ENCODE peak calls at places on chromosomes 11 and 22, in eight cellular contexts. One of them, this sample, is unnamed.

GRCh38 chr11:32334822-32335221 is 100.5 kb downstream of the WT1 start:
- DNase-seq in H54: peak; percentile 19
- DNase-seq in HL-60: no peak
- DNase-seq in stimulated activated CD4-positive, alpha-beta T cell treated with anti-CD3 and anti-CD28 coated beads, Interleukin-1b, Interleukin-23, amount 100 ng/mL, for 4 hours: peak; percentile 18
- DNase-seq in iris pigment epithelial cell: peak; percentile 15
- DNase-seq in heart right ventricle: no peak
- DNase-seq in non-pigmented ciliary epithelial cell: no peak
- DNase-seq in choroid plexus epithelial cell: no peak
- DNase-seq in this sample: no peak

GRCh38 chr11:70176940-70177689 is 26.0 kb upstream of the FADD start:
- DNase-seq in H54: peak; percentile 88
- DNase-seq in HL-60: peak; percentile 27
- DNase-seq in stimulated activated CD4-positive, alpha-beta T cell treated with anti-CD3 and anti-CD28 coated beads, Interleukin-1b, Interleukin-23, amount 100 ng/mL, for 4 hours: peak; percentile 39
- DNase-seq in iris pigment epithelial cell: peak; percentile 7
- DNase-seq in heart right ventricle: no peak
- DNase-seq in non-pigmented ciliary epithelial cell: no peak
- DNase-seq in choroid plexus epithelial cell: peak; percentile 8
- DNase-seq in this sample: no peak

GRCh38 chr11:61730222-61730994 is 22.0 kb upstream of the MYRF start:
- DNase-seq in H54: peak; percentile 67
- DNase-seq in HL-60: no peak
- DNase-seq in stimulated activated CD4-positive, alpha-beta T cell treated with anti-CD3 and anti-CD28 coated beads, Interleukin-1b, Interleukin-23, amount 100 ng/mL, for 4 hours: no peak
- DNase-seq in iris pigment epithelial cell: no peak
- DNase-seq in heart right ventricle: no peak
- DNase-seq in non-pigmented ciliary epithelial cell: no peak
- DNase-seq in choroid plexus epithelial cell: no peak
- DNase-seq in this sample: peak; percentile 95

GRCh38 chr11:91860661-91861060 is 364.0 kb upstream of the FAT3 start:
- DNase-seq in H54: no peak
- DNase-seq in HL-60: no peak
- DNase-seq in stimulated activated CD4-positive, alpha-beta T cell treated with anti-CD3 and anti-CD28 coated beads, Interleukin-1b, Interleukin-23, amount 100 ng/mL, for 4 hours: no peak
- DNase-seq in iris pigment epithelial cell: no peak
- DNase-seq in heart right ventricle: no peak
- DNase-seq in non-pigmented ciliary epithelial cell: no peak
- DNase-seq in choroid plexus epithelial cell: no peak
- DNase-seq in this sample: no peak

GRCh38 chr11:8315463-8315862 is 51.8 kb upstream of the LMO1 start:
- DNase-seq in H54: no peak
- DNase-seq in HL-60: no peak
- DNase-seq in stimulated activated CD4-positive, alpha-beta T cell treated with anti-CD3 and anti-CD28 coated beads, Interleukin-1b, Interleukin-23, amount 100 ng/mL, for 4 hours: no peak
- DNase-seq in iris pigment epithelial cell: no peak
- DNase-seq in heart right ventricle: no peak
- DNase-seq in non-pigmented ciliary epithelial cell: no peak
- DNase-seq in choroid plexus epithelial cell: no peak
- DNase-seq in this sample: no peak

GRCh38 chr11:115501895-115502589 is 2.2 kb downstream of the CADM1 start:
- DNase-seq in H54: no peak
- DNase-seq in HL-60: no peak
- DNase-seq in stimulated activated CD4-positive, alpha-beta T cell treated with anti-CD3 and anti-CD28 coated beads, Interleukin-1b, Interleukin-23, amount 100 ng/mL, for 4 hours: no peak
- DNase-seq in iris pigment epithelial cell: no peak
- DNase-seq in heart right ventricle: no peak
- DNase-seq in non-pigmented ciliary epithelial cell: no peak
- DNase-seq in choroid plexus epithelial cell: no peak
- DNase-seq in this sample: peak; percentile 66

GRCh38 chr22:39309881-39310714 is 9.3 kb downstream of the RPL3 start:
- DNase-seq in H54: no peak
- DNase-seq in HL-60: no peak
- DNase-seq in stimulated activated CD4-positive, alpha-beta T cell treated with anti-CD3 and anti-CD28 coated beads, Interleukin-1b, Interleukin-23, amount 100 ng/mL, for 4 hours: no peak
- DNase-seq in iris pigment epithelial cell: peak; percentile 63
- DNase-seq in heart right ventricle: no peak
- DNase-seq in non-pigmented ciliary epithelial cell: no peak
- DNase-seq in choroid plexus epithelial cell: peak; percentile 65
- DNase-seq in this sample: no peak

GRCh38 chr22:38864361-38865191 is 7.4 kb downstream of the CBX6 start:
- DNase-seq in H54: no peak
- DNase-seq in HL-60: no peak
- DNase-seq in stimulated activated CD4-positive, alpha-beta T cell treated with anti-CD3 and anti-CD28 coated beads, Interleukin-1b, Interleukin-23, amount 100 ng/mL, for 4 hours: no peak
- DNase-seq in iris pigment epithelial cell: no peak
- DNase-seq in heart right ventricle: peak; percentile 80
- DNase-seq in non-pigmented ciliary epithelial cell: no peak
- DNase-seq in choroid plexus epithelial cell: no peak
- DNase-seq in this sample: no peak

GRCh38 chr11:121535122-121535796 is 82.5 kb upstream of the SORL1-AS1 start:
- DNase-seq in H54: no peak
- DNase-seq in HL-60: no peak
- DNase-seq in stimulated activated CD4-positive, alpha-beta T cell treated with anti-CD3 and anti-CD28 coated beads, Interleukin-1b, Interleukin-23, amount 100 ng/mL, for 4 hours: no peak
- DNase-seq in iris pigment epithelial cell: no peak
- DNase-seq in heart right ventricle: no peak
- DNase-seq in non-pigmented ciliary epithelial cell: no peak
- DNase-seq in choroid plexus epithelial cell: no peak
- DNase-seq in this sample: no peak

GRCh38 chr11:125959511-125959910 is 13.7 kb downstream of the VSIG10L2 start:
- DNase-seq in H54: no peak
- DNase-seq in HL-60: no peak
- DNase-seq in stimulated activated CD4-positive, alpha-beta T cell treated with anti-CD3 and anti-CD28 coated beads, Interleukin-1b, Interleukin-23, amount 100 ng/mL, for 4 hours: no peak
- DNase-seq in iris pigment epithelial cell: no peak
- DNase-seq in heart right ventricle: no peak
- DNase-seq in non-pigmented ciliary epithelial cell: no peak
- DNase-seq in choroid plexus epithelial cell: no peak
- DNase-seq in this sample: no peak

GRCh38 chr22:24434472-24435322 is 7.3 kb downstream of the ADORA2A start:
- DNase-seq in H54: no peak
- DNase-seq in HL-60: peak; percentile 72
- DNase-seq in stimulated activated CD4-positive, alpha-beta T cell treated with anti-CD3 and anti-CD28 coated beads, Interleukin-1b, Interleukin-23, amount 100 ng/mL, for 4 hours: peak; percentile 46
- DNase-seq in iris pigment epithelial cell: peak; percentile 41
- DNase-seq in heart right ventricle: peak; percentile 84
- DNase-seq in non-pigmented ciliary epithelial cell: no peak
- DNase-seq in choroid plexus epithelial cell: peak; percentile 82
- DNase-seq in this sample: no peak

GRCh38 chr22:27670701-27671412 is 130.7 kb downstream of the MN1 start:
- DNase-seq in H54: no peak
- DNase-seq in HL-60: no peak
- DNase-seq in stimulated activated CD4-positive, alpha-beta T cell treated with anti-CD3 and anti-CD28 coated beads, Interleukin-1b, Interleukin-23, amount 100 ng/mL, for 4 hours: no peak
- DNase-seq in iris pigment epithelial cell: no peak
- DNase-seq in heart right ventricle: peak; percentile 86
- DNase-seq in non-pigmented ciliary epithelial cell: no peak
- DNase-seq in choroid plexus epithelial cell: no peak
- DNase-seq in this sample: no peak

GRCh38 chr11:29534831-29535230 is 482.0 kb downstream of the KCNA4 start:
- DNase-seq in H54: no peak
- DNase-seq in HL-60: no peak
- DNase-seq in stimulated activated CD4-positive, alpha-beta T cell treated with anti-CD3 and anti-CD28 coated beads, Interleukin-1b, Interleukin-23, amount 100 ng/mL, for 4 hours: no peak
- DNase-seq in iris pigment epithelial cell: no peak
- DNase-seq in heart right ventricle: no peak
- DNase-seq in non-pigmented ciliary epithelial cell: no peak
- DNase-seq in choroid plexus epithelial cell: no peak
- DNase-seq in this sample: no peak

GRCh38 chr11:111910637-111911562 is 670 bp downstream of the CRYAB start:
- DNase-seq in H54: no peak
- DNase-seq in HL-60: no peak
- DNase-seq in stimulated activated CD4-positive, alpha-beta T cell treated with anti-CD3 and anti-CD28 coated beads, Interleukin-1b, Interleukin-23, amount 100 ng/mL, for 4 hours: no peak
- DNase-seq in iris pigment epithelial cell: no peak
- DNase-seq in heart right ventricle: peak; percentile 64
- DNase-seq in non-pigmented ciliary epithelial cell: no peak
- DNase-seq in choroid plexus epithelial cell: no peak
- DNase-seq in this sample: no peak

GRCh38 chr11:96014234-96014633 is 90.3 kb upstream of the MTMR2 start:
- DNase-seq in H54: peak; percentile 19
- DNase-seq in HL-60: no peak
- DNase-seq in stimulated activated CD4-positive, alpha-beta T cell treated with anti-CD3 and anti-CD28 coated beads, Interleukin-1b, Interleukin-23, amount 100 ng/mL, for 4 hours: no peak
- DNase-seq in iris pigment epithelial cell: peak; percentile 82
- DNase-seq in heart right ventricle: no peak
- DNase-seq in non-pigmented ciliary epithelial cell: peak; percentile 47
- DNase-seq in choroid plexus epithelial cell: peak; percentile 71
- DNase-seq in this sample: peak; percentile 17

GRCh38 chr11:18727499-18728236 is 1.7 kb upstream of the IGSF22 start:
- DNase-seq in H54: peak; percentile 60
- DNase-seq in HL-60: no peak
- DNase-seq in stimulated activated CD4-positive, alpha-beta T cell treated with anti-CD3 and anti-CD28 coated beads, Interleukin-1b, Interleukin-23, amount 100 ng/mL, for 4 hours: peak; percentile 34
- DNase-seq in iris pigment epithelial cell: no peak
- DNase-seq in heart right ventricle: peak; percentile 31
- DNase-seq in non-pigmented ciliary epithelial cell: no peak
- DNase-seq in choroid plexus epithelial cell: peak; percentile 48
- DNase-seq in this sample: peak; percentile 42

GRCh38 chr22:47309946-47310345 is 547.5 kb downstream of the TBC1D22A start:
- DNase-seq in H54: no peak
- DNase-seq in HL-60: no peak
- DNase-seq in stimulated activated CD4-positive, alpha-beta T cell treated with anti-CD3 and anti-CD28 coated beads, Interleukin-1b, Interleukin-23, amount 100 ng/mL, for 4 hours: no peak
- DNase-seq in iris pigment epithelial cell: no peak
- DNase-seq in heart right ventricle: no peak
- DNase-seq in non-pigmented ciliary epithelial cell: no peak
- DNase-seq in choroid plexus epithelial cell: no peak
- DNase-seq in this sample: no peak

GRCh38 chr11:120832609-120833221 is 191.2 kb upstream of the TBCEL start:
- DNase-seq in H54: no peak
- DNase-seq in HL-60: no peak
- DNase-seq in stimulated activated CD4-positive, alpha-beta T cell treated with anti-CD3 and anti-CD28 coated beads, Interleukin-1b, Interleukin-23, amount 100 ng/mL, for 4 hours: no peak
- DNase-seq in iris pigment epithelial cell: no peak
- DNase-seq in heart right ventricle: no peak
- DNase-seq in non-pigmented ciliary epithelial cell: no peak
- DNase-seq in choroid plexus epithelial cell: no peak
- DNase-seq in this sample: no peak

GRCh38 chr22:39149915-39150847 is 2.3 kb downstream of the CBX7 start:
- DNase-seq in H54: no peak
- DNase-seq in HL-60: no peak
- DNase-seq in stimulated activated CD4-positive, alpha-beta T cell treated with anti-CD3 and anti-CD28 coated beads, Interleukin-1b, Interleukin-23, amount 100 ng/mL, for 4 hours: no peak
- DNase-seq in iris pigment epithelial cell: no peak
- DNase-seq in heart right ventricle: no peak
- DNase-seq in non-pigmented ciliary epithelial cell: no peak
- DNase-seq in choroid plexus epithelial cell: no peak
- DNase-seq in this sample: no peak

GRCh38 chr22:50550395-50550794 is 4.7 kb downstream of the KLHDC7B start:
- DNase-seq in H54: no peak
- DNase-seq in HL-60: no peak
- DNase-seq in stimulated activated CD4-positive, alpha-beta T cell treated with anti-CD3 and anti-CD28 coated beads, Interleukin-1b, Interleukin-23, amount 100 ng/mL, for 4 hours: no peak
- DNase-seq in iris pigment epithelial cell: no peak
- DNase-seq in heart right ventricle: no peak
- DNase-seq in non-pigmented ciliary epithelial cell: no peak
- DNase-seq in choroid plexus epithelial cell: no peak
- DNase-seq in this sample: no peak

GRCh38 chr11:97087419-97087818 is 697.6 kb downstream of the JRKL start:
- DNase-seq in H54: no peak
- DNase-seq in HL-60: no peak
- DNase-seq in stimulated activated CD4-positive, alpha-beta T cell treated with anti-CD3 and anti-CD28 coated beads, Interleukin-1b, Interleukin-23, amount 100 ng/mL, for 4 hours: no peak
- DNase-seq in iris pigment epithelial cell: no peak
- DNase-seq in heart right ventricle: no peak
- DNase-seq in non-pigmented ciliary epithelial cell: no peak
- DNase-seq in choroid plexus epithelial cell: no peak
- DNase-seq in this sample: no peak

GRCh38 chr22:30694171-30694637 is 470 bp upstream of the OSBP2 start:
- DNase-seq in H54: no peak
- DNase-seq in HL-60: no peak
- DNase-seq in stimulated activated CD4-positive, alpha-beta T cell treated with anti-CD3 and anti-CD28 coated beads, Interleukin-1b, Interleukin-23, amount 100 ng/mL, for 4 hours: peak; percentile 55
- DNase-seq in iris pigment epithelial cell: no peak
- DNase-seq in heart right ventricle: peak; percentile 26
- DNase-seq in non-pigmented ciliary epithelial cell: no peak
- DNase-seq in choroid plexus epithelial cell: no peak
- DNase-seq in this sample: peak; percentile 52

GRCh38 chr11:133835258-133836075 is 9.8 kb downstream of the SPATA19 start:
- DNase-seq in H54: peak; percentile 69
- DNase-seq in HL-60: peak; percentile 10
- DNase-seq in stimulated activated CD4-positive, alpha-beta T cell treated with anti-CD3 and anti-CD28 coated beads, Interleukin-1b, Interleukin-23, amount 100 ng/mL, for 4 hours: no peak
- DNase-seq in iris pigment epithelial cell: peak; percentile 61
- DNase-seq in heart right ventricle: peak; percentile 43
- DNase-seq in non-pigmented ciliary epithelial cell: no peak
- DNase-seq in choroid plexus epithelial cell: peak; percentile 45
- DNase-seq in this sample: peak; percentile 71

GRCh38 chr11:35304900-35305299 is 114.5 kb downstream of the SLC1A2 start:
- DNase-seq in H54: no peak
- DNase-seq in HL-60: no peak
- DNase-seq in stimulated activated CD4-positive, alpha-beta T cell treated with anti-CD3 and anti-CD28 coated beads, Interleukin-1b, Interleukin-23, amount 100 ng/mL, for 4 hours: no peak
- DNase-seq in iris pigment epithelial cell: no peak
- DNase-seq in heart right ventricle: no peak
- DNase-seq in non-pigmented ciliary epithelial cell: no peak
- DNase-seq in choroid plexus epithelial cell: no peak
- DNase-seq in this sample: no peak

GRCh38 chr11:2898366-2899079 is 12.9 kb upstream of the CDKN1C start:
- DNase-seq in H54: peak; percentile 95
- DNase-seq in HL-60: peak; percentile 80
- DNase-seq in stimulated activated CD4-positive, alpha-beta T cell treated with anti-CD3 and anti-CD28 coated beads, Interleukin-1b, Interleukin-23, amount 100 ng/mL, for 4 hours: no peak
- DNase-seq in iris pigment epithelial cell: peak; percentile 93
- DNase-seq in heart right ventricle: peak; percentile 54
- DNase-seq in non-pigmented ciliary epithelial cell: peak; percentile 69
- DNase-seq in choroid plexus epithelial cell: peak; percentile 95
- DNase-seq in this sample: no peak

This sample was measured in NCI-H345.